ENCODE peak calls at places on chromosomes 6 and 20, in four cellular contexts. S is cardiac muscle cell, A is neural crest cell, E is Peyer's patch. Z is an unnamed sample.

GRCh38 chr6:20691185-20691584 is 156.9 kb downstream of the CDKAL1 start:
- DNase-seq in A (no peak), S (no peak), E (no peak), Z (no peak)

GRCh38 chr6:67880939-67881705 is 754.0 kb upstream of the ADGRB3 start:
- DNase-seq in S (no peak), E (no peak), A (no peak), Z (no peak)

GRCh38 chr20:32970115-32970972 is 33.9 kb downstream of the SUN5 start:
- DNase-seq in E (no peak), S (no peak), A (peak), Z (no peak)

GRCh38 chr6:1904898-1905297 is 295.2 kb downstream of the FOXC1 start:
- DNase-seq in E (no peak), A (no peak), S (no peak), Z (no peak)

GRCh38 chr20:34344256-34344637 is 18.8 kb upstream of the ITCH start:
- DNase-seq in S (no peak), E (no peak), A (no peak), Z (no peak)

GRCh38 chr6:15754035-15754705 is 91.3 kb upstream of the DTNBP1 start:
- DNase-seq in E (no peak), A (no peak), S (no peak), Z (no peak)

GRCh38 chr20:20803011-20803410 is 90.6 kb upstream of the RALGAPA2 start:
- DNase-seq in S (no peak), A (no peak), E (no peak), Z (no peak)

GRCh38 chr20:62174021-62174804 is 8.6 kb upstream of the MTG2 start:
- DNase-seq in E (no peak), S (no peak), A (no peak), Z (no peak)

GRCh38 chr6:42335896-42336295 is 115.8 kb downstream of the TRERF1 start:
- DNase-seq in E (no peak), S (no peak), A (no peak), Z (no peak)

GRCh38 chr20:16583444-16583843 is 10.2 kb upstream of the KIF16B start:
- DNase-seq in S (no peak), A (no peak), E (no peak), Z (no peak)

Z was measured in Caco-2.